ENCODE peak calls at places on chromosomes 1 and 21, in ten cellular contexts. B is NCI-H2029, O is iPS DF 19.7, E is esophagus muscularis mucosa, H is AG09319, V is HTR-8/SVneo, G is NCI-H1417, W is AG09309, S is astrocyte, K is ELF-1. M is an unnamed sample.

GRCh38 chr1:17236779-17237601 is 11.9 kb upstream of the PADI3 start:
- DNase-seq in G (peak), S (peak), O (peak), K (peak), W (no peak), H (peak), B (peak), V (peak), E (peak), M (peak)

GRCh38 chr1:84434081-84434755 is 35.9 kb downstream of the DNASE2B start:
- DNase-seq in K (no peak), S (no peak), O (no peak), G (no peak), H (no peak), W (no peak), B (no peak), E (no peak), V (no peak), M (no peak)

GRCh38 chr1:213399695-213400094 is 348.7 kb downstream of the RPS6KC1 start:
- DNase-seq in G (no peak), V (no peak), O (peak), S (no peak), B (no peak), E (no peak), H (no peak), W (no peak), K (peak), M (no peak)

GRCh38 chr21:35585155-35585554 is 475.2 kb downstream of the SETD4 start:
- DNase-seq in S (no peak), V (no peak), O (no peak), G (no peak), H (no peak), K (no peak), B (no peak), W (no peak), E (no peak), M (no peak)

GRCh38 chr1:6523566-6523965 is 30.7 kb downstream of the NOL9 start:
- DNase-seq in B (no peak), E (no peak), H (no peak), G (peak), S (no peak), V (peak), W (no peak), K (peak), O (peak), M (no peak)

GRCh38 chr1:97920275-97920831 is 481 bp downstream of the DPYD start:
- DNase-seq in W (no peak), B (no peak), V (no peak), S (peak), K (peak), E (no peak), G (peak), O (no peak), H (no peak), M (peak)

GRCh38 chr1:101221945-101222429 is 14.8 kb upstream of the S1PR1 start:
- DNase-seq in V (no peak), S (no peak), H (no peak), K (no peak), W (no peak), O (no peak), G (no peak), B (no peak), E (no peak), M (no peak)

GRCh38 chr21:27734146-27734545 is 767.3 kb upstream of the ADAMTS5 start:
- DNase-seq in S (peak), E (no peak), V (no peak), H (peak), O (no peak), W (peak), B (no peak), G (no peak), K (no peak), M (no peak)

GRCh38 chr1:54991939-54992338 is 6.8 kb upstream of the BSND start:
- DNase-seq in S (no peak), V (no peak), E (no peak), G (no peak), K (no peak), W (no peak), H (no peak), O (no peak), B (no peak), M (no peak)

M was measured in activated CD4-positive, CD25-positive, alpha-beta regulatory T cell.